ENCODE peak calls at places on chromosomes 3 and 15, in nine cellular contexts. H, N, C, G, D, S, O, K and F are unnamed samples.
A peak's percentile ranks its signal among the peaks of the same experiment; 100 is the strongest.

GRCh38 chr3:57586778-57587177 is 10.4 kb downstream of the ARF4 start:
- DNase-seq in H (no peak), N (no peak), C (no peak), G (no peak), D (no peak), S (no peak), O (no peak), K (no peak), F (no peak)

GRCh38 chr15:95169701-95170459 is 938.5 kb downstream of the MCTP2 start:
- DNase-seq in H (no peak), N (no peak), C (peak; percentile 22), G (peak; percentile 40), D (no peak), S (no peak), O (no peak), K (no peak), F (peak; percentile 94)

GRCh38 chr3:8607285-8608040 is 37.1 kb downstream of the SSUH2 start:
- DNase-seq in H (no peak), N (no peak), C (peak; percentile 59), G (peak; percentile 62), D (peak; percentile 37), S (peak; percentile 38), O (no peak), K (peak; percentile 78), F (no peak)

GRCh38 chr3:31960793-31961431 is 20.1 kb downstream of the OSBPL10 start:
- DNase-seq in H (no peak), N (no peak), C (no peak), G (no peak), D (no peak), S (peak; percentile 48), O (peak; percentile 85), K (peak; percentile 70), F (no peak)

GRCh38 chr3:197936819-197937384 is 13.1 kb upstream of the RPL35A start:
- DNase-seq in H (no peak), N (no peak), C (no peak), G (no peak), D (no peak), S (no peak), O (no peak), K (no peak), F (no peak)

GRCh38 chr3:29186982-29187718 is 93.7 kb upstream of the RBMS3 start:
- DNase-seq in H (no peak), N (peak; percentile 90), C (no peak), G (no peak), D (no peak), S (peak; percentile 40), O (no peak), K (peak; percentile 98), F (no peak)

GRCh38 chr15:89673162-89673506 is 6.0 kb downstream of the PLIN1 start:
- DNase-seq in H (no peak), N (no peak), C (no peak), G (no peak), D (peak; percentile 69), S (no peak), O (peak; percentile 48), K (peak; percentile 6), F (no peak)

GRCh38 chr3:195583831-195584542 is at the start of gene APOD:
- DNase-seq in H (peak; percentile 54), N (no peak), C (peak; percentile 14), G (peak; percentile 73), D (peak; percentile 24), S (peak; percentile 34), O (no peak), K (peak; percentile 77), F (peak; percentile 84)

GRCh38 chr15:69027976-69028518 is 13.6 kb downstream of the NOX5 start:
- DNase-seq in H (no peak), N (no peak), C (no peak), G (no peak), D (no peak), S (no peak), O (no peak), K (no peak), F (no peak)

GRCh38 chr15:69032006-69032405 is 17.5 kb downstream of the NOX5 start:
- DNase-seq in H (no peak), N (no peak), C (no peak), G (no peak), D (no peak), S (no peak), O (no peak), K (no peak), F (no peak)

GRCh38 chr15:69034352-69034751 is 19.9 kb downstream of the NOX5 start:
- DNase-seq in H (no peak), N (peak; percentile 77), C (no peak), G (no peak), D (no peak), S (peak; percentile 73), O (no peak), K (peak; percentile 94), F (no peak)

GRCh38 chr15:69032703-69033373 is 18.3 kb downstream of the NOX5 start:
- DNase-seq in H (no peak), N (no peak), C (no peak), G (no peak), D (no peak), S (no peak), O (no peak), K (no peak), F (no peak)

DNA sequence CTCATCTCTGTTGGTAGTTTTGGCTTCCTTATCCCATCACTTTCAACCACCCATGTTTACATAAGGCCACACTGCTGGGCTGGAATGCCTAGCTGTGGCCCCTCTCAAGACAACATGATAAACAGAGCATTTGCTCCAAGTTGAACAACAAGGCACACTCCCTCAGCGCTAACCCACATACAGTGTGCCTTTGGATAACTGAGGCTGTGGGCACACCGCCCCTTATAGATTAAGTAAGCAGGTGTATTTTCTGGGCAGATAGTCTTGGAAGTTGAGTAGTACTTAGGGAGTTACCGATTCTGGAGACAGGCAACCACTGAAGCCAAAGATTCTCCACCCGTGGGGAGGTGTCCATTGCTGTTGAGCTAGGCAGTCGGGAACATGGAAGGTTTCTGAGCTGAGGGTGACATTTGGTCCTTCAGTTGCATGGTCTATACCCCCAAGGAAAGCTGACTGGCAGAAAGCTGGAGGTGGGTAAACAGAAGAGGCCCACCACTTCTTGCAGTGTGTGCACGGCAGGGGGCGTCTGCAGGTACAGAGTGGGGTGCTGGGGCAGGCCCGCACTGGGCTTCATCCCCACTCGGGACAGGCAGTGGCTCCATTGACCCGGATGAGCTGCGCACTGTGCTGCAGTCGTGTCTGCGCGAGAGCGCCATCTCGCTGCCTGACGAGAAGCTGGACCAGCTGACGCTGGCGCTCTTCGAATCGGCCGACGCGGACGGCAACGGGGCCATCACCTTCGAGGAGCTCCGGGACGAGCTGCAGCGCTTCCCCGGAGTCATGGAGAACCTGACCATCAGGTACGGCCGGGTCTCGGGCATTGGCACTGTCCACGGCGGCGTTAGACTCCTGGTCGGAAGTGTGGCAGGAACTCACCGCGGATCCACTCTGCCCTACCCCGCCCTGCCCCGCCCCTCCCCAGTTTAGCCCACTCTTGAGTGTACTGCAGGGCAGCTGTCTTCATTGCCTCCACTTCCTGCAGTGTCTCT is 16.8 kb downstream of the NOX5 start:
- DNase-seq in H (peak; percentile 78), N (peak; percentile 31), C (peak; percentile 29), G (peak; percentile 21), D (peak; percentile 65), S (no peak), O (no peak), K (peak; percentile 40), F (no peak)
- TF ChIP-seq CTCF in H (peak; percentile 53), N (peak; percentile 83), C (peak; percentile 25), G (no peak), D (peak; percentile 83), S (peak; percentile 44), O (no peak), K (peak; percentile 81), F (no peak)

GRCh38 chr3:179732661-179733348 is 80.0 kb downstream of the USP13 start:
- DNase-seq in H (peak; percentile 61), N (no peak), C (no peak), G (no peak), D (no peak), S (no peak), O (no peak), K (no peak), F (no peak)

GRCh38 chr3:179731544-179731943 is 78.7 kb downstream of the USP13 start:
- DNase-seq in H (peak; percentile 89), N (no peak), C (no peak), G (no peak), D (no peak), S (no peak), O (no peak), K (no peak), F (no peak)

GRCh38 chr3:179733797-179734196 is 81.0 kb downstream of the USP13 start:
- DNase-seq in H (no peak), N (no peak), C (no peak), G (no peak), D (no peak), S (no peak), O (no peak), K (no peak), F (no peak)

GRCh38 chr3:179735321-179735720 is 82.5 kb downstream of the USP13 start:
- DNase-seq in H (no peak), N (no peak), C (no peak), G (no peak), D (no peak), S (no peak), O (no peak), K (peak; percentile 7), F (no peak)

GRCh38 chr3:179734497-179735281 is 81.8 kb downstream of the USP13 start:
- DNase-seq in H (no peak), N (no peak), C (no peak), G (no peak), D (no peak), S (peak; percentile 31), O (no peak), K (peak; percentile 46), F (no peak)
- H3K36me3 ChIP-seq in H (peaks cover 17% of the 10 kb centered on the region), N (no peaks in the 10 kb centered on the region), C (no peaks in the 10 kb centered on the region), G (no peaks in the 10 kb centered on the region), D (peaks cover 30% of the 10 kb centered on the region), S (peaks cover 10% of the 10 kb centered on the region), O (peaks cover 89% of the 10 kb centered on the region), K (no peaks in the 10 kb centered on the region), F (peaks cover 10% of the 10 kb centered on the region)

GRCh38 chr3:52684184-52684583 is 1.5 kb downstream of the PBRM1 start:
- DNase-seq in H (no peak), N (no peak), C (no peak), G (no peak), D (no peak), S (no peak), O (no peak), K (no peak), F (no peak)

GRCh38 chr3:52683611-52684010 is 2.1 kb downstream of the PBRM1 start:
- DNase-seq in H (peak; percentile 85), N (no peak), C (no peak), G (no peak), D (no peak), S (no peak), O (no peak), K (no peak), F (no peak)

GRCh38 chr3:52681610-52682009 is 4.1 kb downstream of the PBRM1 start:
- DNase-seq in H (no peak), N (no peak), C (no peak), G (no peak), D (no peak), S (no peak), O (no peak), K (no peak), F (no peak)

GRCh38 chr3:52679811-52680210 is 5.9 kb downstream of the PBRM1 start:
- DNase-seq in H (no peak), N (no peak), C (no peak), G (no peak), D (no peak), S (no peak), O (no peak), K (no peak), F (no peak)

GRCh38 chr3:52682016-52682415 is 3.7 kb downstream of the PBRM1 start:
- DNase-seq in H (no peak), N (peak; percentile 56), C (peak; percentile 37), G (no peak), D (no peak), S (peak; percentile 48), O (no peak), K (peak; percentile 86), F (no peak)
- TF ChIP-seq CTCF in H (no peak), N (peak; percentile 41), C (no peak), G (no peak), D (peak; percentile 14), S (peak; percentile 27), O (peak; percentile 52), K (peak; percentile 30), F (no peak)

DNA sequence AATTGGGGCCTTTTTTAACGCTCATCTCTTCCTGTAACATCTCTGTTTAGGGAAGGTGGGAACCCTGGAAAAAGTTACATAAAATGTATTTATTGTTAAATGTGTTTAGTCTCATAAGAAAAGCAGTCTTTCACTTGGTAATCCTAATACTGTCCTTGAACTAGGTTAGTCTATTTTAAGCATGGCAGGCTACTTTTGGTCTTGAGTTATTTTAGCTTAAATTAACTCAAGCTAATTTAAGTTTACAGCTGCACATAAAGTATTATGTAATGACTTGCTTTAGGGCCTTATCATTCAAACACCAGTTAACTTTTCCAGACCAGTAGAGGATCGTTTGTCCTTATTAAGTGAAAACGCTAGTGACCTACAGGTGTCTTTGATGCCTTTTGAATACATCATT is 63.2 kb downstream of the DCUN1D1 start:
- DNase-seq in H (no peak), N (no peak), C (no peak), G (no peak), D (no peak), S (no peak), O (no peak), K (no peak), F (no peak)
- H3K36me3 ChIP-seq in H (peaks cover 32% of the 10 kb centered on the region), N (no peaks in the 10 kb centered on the region), C (no peaks in the 10 kb centered on the region), G (no peaks in the 10 kb centered on the region), D (no peaks in the 10 kb centered on the region), S (peaks cover 15% of the 10 kb centered on the region), O (peaks cover 39% of the 10 kb centered on the region), K (peaks cover 4% of the 10 kb centered on the region), F (peaks cover 7% of the 10 kb centered on the region)